ENCODE peak calls at places on chromosomes 6 and 20, in nine cellular contexts. L is HT1080, B is NCI-H1105, N is heart left ventricle, Z is NCI-H446, W is uterus, V is fibroblast of gingiva, M is T-helper 17 cell, F is K562. R is an unnamed sample.

GRCh38 chr20:54477556-54477955 is 2.2 kb downstream of the DOK5 start:
- DNase-seq in L (no peak), B (no peak), N (no peak), Z (no peak), W (no peak), V (peak), M (no peak), F (no peak), R (no peak)

GRCh38 chr20:57225830-57226229 is 40.6 kb downstream of the BMP7 start:
- DNase-seq in L (no peak), B (no peak), N (no peak), Z (no peak), W (no peak), V (no peak), M (no peak), F (no peak), R (no peak)

GRCh38 chr20:63696311-63696627 is 183 bp upstream of the TNFRSF6B start:
- DNase-seq in L (no peak), B (no peak), N (peak), Z (no peak), W (no peak), V (peak), M (no peak), F (no peak), R (peak)

GRCh38 chr6:6881438-6882267 is 226.1 kb upstream of the RREB1 start:
- DNase-seq in L (no peak), B (no peak), N (no peak), Z (no peak), W (no peak), V (no peak), M (no peak), F (no peak), R (no peak)

GRCh38 chr6:158910484-158911075 is 89.4 kb downstream of the RSPH3 start:
- DNase-seq in L (no peak), B (no peak), N (no peak), Z (no peak), W (no peak), V (no peak), M (no peak), F (no peak), R (no peak)

GRCh38 chr20:34475979-34476736 is 40.1 kb upstream of the DYNLRB1 start:
- DNase-seq in L (no peak), B (no peak), N (peak), Z (no peak), W (peak), V (peak), M (no peak), F (no peak), R (peak)

GRCh38 chr20:62605996-62606395 is 36.3 kb upstream of the SLCO4A1 start:
- DNase-seq in L (no peak), B (no peak), N (peak), Z (no peak), W (no peak), V (no peak), M (no peak), F (no peak), R (no peak)

GRCh38 chr6:53326372-53327016 is 22.3 kb downstream of the ELOVL5 start:
- DNase-seq in L (peak), B (no peak), N (peak), Z (peak), W (peak), V (peak), M (no peak), F (no peak), R (peak)

GRCh38 chr6:97049254-97050004 is 124.9 kb downstream of the KLHL32 start:
- DNase-seq in L (peak), B (no peak), N (no peak), Z (no peak), W (no peak), V (no peak), M (no peak), F (no peak), R (no peak)

GRCh38 chr6:80454197-80454596 is 347.7 kb downstream of the BCKDHB start:
- DNase-seq in L (peak), B (no peak), N (no peak), Z (no peak), W (no peak), V (peak), M (no peak), F (no peak), R (no peak)

GRCh38 chr20:22430746-22431168 is 153.6 kb downstream of the FOXA2 start:
- DNase-seq in L (no peak), B (no peak), N (no peak), Z (no peak), W (no peak), V (no peak), M (no peak), F (no peak), R (no peak)

GRCh38 chr20:59765599-59766177 is 161.3 kb downstream of the PHACTR3 start:
- DNase-seq in L (no peak), B (no peak), N (no peak), Z (no peak), W (no peak), V (no peak), M (no peak), F (peak), R (no peak)

GRCh38 chr6:15661815-15662245 is 998 bp downstream of the DTNBP1 start:
- DNase-seq in L (no peak), B (peak), N (no peak), Z (no peak), W (no peak), V (no peak), M (no peak), F (no peak), R (no peak)

GRCh38 chr6:14466278-14466677 is 348.7 kb downstream of the CD83 start:
- DNase-seq in L (no peak), B (no peak), N (no peak), Z (no peak), W (no peak), V (peak), M (no peak), F (no peak), R (no peak)

GRCh38 chr20:61639200-61639599 is 387.1 kb downstream of the CDH4 start:
- DNase-seq in L (peak), B (no peak), N (no peak), Z (no peak), W (no peak), V (no peak), M (no peak), F (no peak), R (no peak)

GRCh38 chr20:45445805-45446562 is 23.6 kb upstream of the WFDC2 start:
- DNase-seq in L (peak), B (no peak), N (no peak), Z (no peak), W (no peak), V (no peak), M (peak), F (peak), R (no peak)

GRCh38 chr6:8182857-8183256 is 80.5 kb upstream of the EEF1E1 start:
- DNase-seq in L (no peak), B (no peak), N (no peak), Z (no peak), W (no peak), V (peak), M (no peak), F (no peak), R (no peak)

GRCh38 chr20:2330090-2330695 is 34.4 kb downstream of the TGM3 start:
- DNase-seq in L (no peak), B (no peak), N (no peak), Z (no peak), W (no peak), V (no peak), M (no peak), F (no peak), R (no peak)

GRCh38 chr6:46781478-46782378 is 11.5 kb upstream of the MEP1A start:
- DNase-seq in L (peak), B (peak), N (peak), Z (peak), W (no peak), V (peak), M (no peak), F (peak), R (no peak)

GRCh38 chr6:97053643-97054411 is 129.3 kb downstream of the KLHL32 start:
- DNase-seq in L (no peak), B (no peak), N (no peak), Z (peak), W (no peak), V (peak), M (no peak), F (no peak), R (no peak)

GRCh38 chr20:25077610-25078169 is 4.3 kb downstream of the VSX1 start:
- DNase-seq in L (no peak), B (no peak), N (peak), Z (no peak), W (no peak), V (peak), M (no peak), F (no peak), R (no peak)

GRCh38 chr6:70857387-70858077 is 99.3 kb downstream of the B3GAT2 start:
- DNase-seq in L (no peak), B (peak), N (no peak), Z (no peak), W (no peak), V (no peak), M (no peak), F (no peak), R (no peak)

GRCh38 chr6:155939253-155939652 is 483.6 kb upstream of the NOX3 start:
- DNase-seq in L (no peak), B (peak), N (no peak), Z (no peak), W (no peak), V (no peak), M (no peak), F (no peak), R (no peak)

GRCh38 chr20:2509468-2509781 is 710 bp upstream of the ZNF343 start:
- DNase-seq in L (no peak), B (no peak), N (no peak), Z (no peak), W (no peak), V (no peak), M (no peak), F (no peak), R (no peak)

R was measured in aorta.